ENCODE peak calls at places on chromosomes 6 and 20, in eight cellular contexts. N is endothelial cell; K is lower lobe of right lung; W is brain microvascular endothelial cell; I is KBM-7; J is EH; O is stimulated activated effector memory CD8-positive, alpha-beta T cell treated with anti-CD3 and anti-CD28 coated beads, Interleukin-12 subunit alpha, Interleukin-12 subunit beta, amount 100 ng/mL, for 72 hours; Z is GM23248. Y is an unnamed sample.

GRCh38 chr6:38117281-38117680 is 297.8 kb downstream of the ZFAND3 start:
- DNase-seq in O (no peak), I (no peak), N (no peak), J (peak), Z (peak), W (no peak), K (no peak), Y (no peak)

GRCh38 chr20:37935435-37935834 is 32.5 kb downstream of the VSTM2L start:
- DNase-seq in N (no peak), Z (no peak), J (peak), O (no peak), K (no peak), I (no peak), W (peak), Y (peak)

GRCh38 chr6:14822012-14822553 is 423.8 kb upstream of the JARID2 start:
- DNase-seq in I (no peak), K (no peak), W (no peak), Z (no peak), N (no peak), J (no peak), O (no peak), Y (no peak)

GRCh38 chr6:107704377-107705013 is 119.6 kb downstream of the SCML4 start:
- DNase-seq in I (peak), W (peak), N (peak), O (no peak), Z (peak), K (no peak), J (peak), Y (peak)

GRCh38 chr6:125835221-125835744 is 44.5 kb downstream of the NCOA7 start:
- DNase-seq in K (no peak), J (peak), W (peak), O (no peak), N (no peak), Z (peak), I (no peak), Y (no peak)

GRCh38 chr20:33301192-33301930 is 18.3 kb downstream of the BPIFB1 start:
- DNase-seq in I (no peak), O (no peak), N (no peak), K (no peak), J (peak), W (peak), Z (peak), Y (peak)

GRCh38 chr6:105453968-105454367 is 51.1 kb upstream of the PREP start:
- DNase-seq in I (no peak), K (no peak), Z (no peak), O (no peak), J (peak), N (no peak), W (no peak), Y (no peak)

GRCh38 chr20:48329676-48330644 is 497.8 kb downstream of the PREX1 start:
- DNase-seq in Z (peak), I (peak), O (no peak), K (no peak), W (no peak), J (peak), N (peak), Y (peak)

GRCh38 chr6:166768761-166769160 is 141.7 kb upstream of the RPS6KA2 start:
- DNase-seq in W (no peak), J (no peak), K (no peak), O (no peak), N (peak), Z (no peak), I (no peak), Y (no peak)

GRCh38 chr20:1301031-1301529 is 27.9 kb downstream of the SDCBP2 start:
- DNase-seq in K (no peak), N (no peak), O (peak), J (peak), W (peak), I (peak), Z (peak), Y (peak)

GRCh38 chr20:25300496-25301170 is 52.7 kb downstream of the PYGB start:
- DNase-seq in I (no peak), Z (peak), J (peak), W (peak), O (no peak), N (peak), K (no peak), Y (no peak)

GRCh38 chr6:90859612-90860011 is 272.7 kb upstream of the MAP3K7 start:
- DNase-seq in N (no peak), Z (no peak), O (no peak), I (no peak), K (no peak), J (no peak), W (no peak), Y (no peak)

GRCh38 chr6:144394209-144394608 is 109.1 kb downstream of the UTRN start:
- DNase-seq in J (no peak), O (no peak), K (no peak), N (no peak), W (peak), I (no peak), Z (no peak), Y (peak)

GRCh38 chr6:72861935-72862432 is 240.1 kb downstream of the KCNQ5 start:
- DNase-seq in N (no peak), W (peak), I (peak), O (no peak), J (peak), Z (peak), K (no peak), Y (no peak)

GRCh38 chr6:41625442-41625841 is 12.8 kb upstream of the MDFI start:
- DNase-seq in N (no peak), O (no peak), Z (no peak), K (peak), J (no peak), I (no peak), W (no peak), Y (peak)

GRCh38 chr6:56713285-56713684 is 70.6 kb upstream of the DST start:
- DNase-seq in N (no peak), W (peak), Z (peak), I (no peak), O (no peak), K (no peak), J (peak), Y (peak)

GRCh38 chr20:1894951-1895673 is at the start of gene SIRPA:
- DNase-seq in W (peak), N (peak), J (peak), Z (peak), K (peak), O (no peak), I (peak), Y (peak)

GRCh38 chr6:117906905-117907599 is at the start of gene SLC35F1:
- DNase-seq in W (peak), Z (peak), K (peak), O (peak), J (peak), N (peak), I (peak), Y (peak)

GRCh38 chr20:4062721-4063606 is 47.6 kb upstream of the RNF24 start:
- DNase-seq in I (no peak), Z (no peak), W (no peak), J (no peak), N (no peak), O (no peak), K (no peak), Y (no peak)

GRCh38 chr6:104252276-104252675 is 607.4 kb downstream of the HACE1 start:
- DNase-seq in O (no peak), I (no peak), W (no peak), Z (no peak), K (no peak), N (no peak), J (no peak), Y (no peak)

GRCh38 chr6:7878401-7878964 is 32.1 kb downstream of the TXNDC5 start:
- DNase-seq in N (no peak), O (no peak), J (no peak), Z (no peak), K (no peak), I (no peak), W (no peak), Y (no peak)

GRCh38 chr6:20652691-20653479 is 118.6 kb downstream of the CDKAL1 start:
- DNase-seq in N (no peak), K (no peak), Z (peak), J (peak), I (no peak), O (no peak), W (peak), Y (no peak)

GRCh38 chr20:21251278-21251677 is 51.9 kb upstream of the XRN2 start:
- DNase-seq in O (no peak), J (peak), N (no peak), W (no peak), K (no peak), I (peak), Z (no peak), Y (peak)

GRCh38 chr6:37680668-37681067 is 17.0 kb downstream of the MDGA1 start:
- DNase-seq in K (no peak), I (no peak), Z (no peak), W (no peak), J (no peak), O (no peak), N (no peak), Y (no peak)

GRCh38 chr6:134034951-134035822 is 17.2 kb downstream of the SLC2A12 start:
- DNase-seq in O (no peak), I (no peak), K (no peak), N (no peak), J (peak), W (no peak), Z (peak), Y (peak)

Y was measured in RPMI7951.